ENCODE peak calls at places on chromosomes 16 and 17, in six cellular contexts. I is IMR-90, G is trophoblast cell, R is neuronal stem cell, M is H1, U is mesenchymal stem cell. L is an unnamed sample.
A peak's percentile ranks its signal among the peaks of the same experiment; 100 is the strongest.

GRCh38 chr17:76474238-76474637 is 6.8 kb downstream of the AANAT start:
- DNase-seq in I (no peak), G (no peak), R (no peak), M (no peak), U (no peak), L (no peak)

GRCh38 chr16:30996324-30996999 is 11.5 kb downstream of the HSD3B7 start:
- DNase-seq in I (no peak), G (no peak), R (no peak), M (no peak), U (peak; percentile 20), L (no peak)

GRCh38 chr17:10447035-10447931 is 22.1 kb downstream of the MYH4 start:
- DNase-seq in I (no peak), G (no peak), R (no peak), M (no peak), U (no peak), L (no peak)

GRCh38 chr16:85435298-85435697 is 177.8 kb upstream of the GSE1 start:
- DNase-seq in I (no peak), G (no peak), R (no peak), M (no peak), U (no peak), L (peak; percentile 54)

GRCh38 chr16:84358601-84359295 is 9.6 kb upstream of the ATP2C2 start:
- DNase-seq in I (no peak), G (no peak), R (no peak), M (no peak), U (no peak), L (no peak)

GRCh38 chr17:56779898-56780777 is 53.6 kb downstream of the C17orf67 start:
- DNase-seq in I (peak; percentile 66), G (peak; percentile 68), R (peak; percentile 70), M (peak; percentile 95), U (peak; percentile 71), L (peak; percentile 90)

GRCh38 chr16:88619859-88620655 is 18.3 kb upstream of the IL17C start:
- DNase-seq in I (peak; percentile 98), G (no peak), R (no peak), M (no peak), U (peak; percentile 97), L (no peak)

GRCh38 chr17:45296833-45297124 is 20.0 kb downstream of the MAP3K14 start:
- DNase-seq in I (no peak), G (no peak), R (no peak), M (no peak), U (no peak), L (no peak)

GRCh38 chr16:2846511-2847310 is 11.3 kb downstream of the PRSS22 start:
- DNase-seq in I (peak; percentile 88), G (peak; percentile 80), R (no peak), M (no peak), U (peak; percentile 82), L (no peak)

GRCh38 chr17:27456681-27457404 is 595 bp downstream of the KSR1 start:
- DNase-seq in I (no peak), G (no peak), R (no peak), M (no peak), U (no peak), L (no peak)

GRCh38 chr16:31476305-31477219 is 4.6 kb downstream of the TGFB1I1 start:
- DNase-seq in I (no peak), G (peak; percentile 44), R (no peak), M (peak; percentile 86), U (peak; percentile 23), L (peak; percentile 87)

GRCh38 chr17:44086364-44087311 is 16.1 kb downstream of the G6PC3 start:
- DNase-seq in I (peak; percentile 98), G (peak; percentile 61), R (peak; percentile 56), M (no peak), U (peak; percentile 98), L (peak; percentile 89)

GRCh38 chr17:75249564-75249963 is 11.8 kb downstream of the GGA3 start:
- DNase-seq in I (no peak), G (no peak), R (no peak), M (no peak), U (no peak), L (no peak)

GRCh38 chr16:78524066-78524595 is 424.7 kb downstream of the WWOX start:
- DNase-seq in I (no peak), G (no peak), R (no peak), M (no peak), U (peak; percentile 56), L (no peak)

GRCh38 chr17:77189148-77189547 is 48.4 kb downstream of the SEC14L1 start:
- DNase-seq in I (no peak), G (no peak), R (no peak), M (no peak), U (no peak), L (no peak)

GRCh38 chr17:80675451-80676095 is 130.9 kb downstream of the RPTOR start:
- DNase-seq in I (no peak), G (no peak), R (no peak), M (no peak), U (peak; percentile 39), L (peak; percentile 28)
- H3K18ac ChIP-seq in I (no peak overlapping the region), G (no peak overlapping the region), R (peak overlapping the region; percentile 77), M (no peak overlapping the region), U (no peak overlapping the region), L (no peak overlapping the region)

DNA sequence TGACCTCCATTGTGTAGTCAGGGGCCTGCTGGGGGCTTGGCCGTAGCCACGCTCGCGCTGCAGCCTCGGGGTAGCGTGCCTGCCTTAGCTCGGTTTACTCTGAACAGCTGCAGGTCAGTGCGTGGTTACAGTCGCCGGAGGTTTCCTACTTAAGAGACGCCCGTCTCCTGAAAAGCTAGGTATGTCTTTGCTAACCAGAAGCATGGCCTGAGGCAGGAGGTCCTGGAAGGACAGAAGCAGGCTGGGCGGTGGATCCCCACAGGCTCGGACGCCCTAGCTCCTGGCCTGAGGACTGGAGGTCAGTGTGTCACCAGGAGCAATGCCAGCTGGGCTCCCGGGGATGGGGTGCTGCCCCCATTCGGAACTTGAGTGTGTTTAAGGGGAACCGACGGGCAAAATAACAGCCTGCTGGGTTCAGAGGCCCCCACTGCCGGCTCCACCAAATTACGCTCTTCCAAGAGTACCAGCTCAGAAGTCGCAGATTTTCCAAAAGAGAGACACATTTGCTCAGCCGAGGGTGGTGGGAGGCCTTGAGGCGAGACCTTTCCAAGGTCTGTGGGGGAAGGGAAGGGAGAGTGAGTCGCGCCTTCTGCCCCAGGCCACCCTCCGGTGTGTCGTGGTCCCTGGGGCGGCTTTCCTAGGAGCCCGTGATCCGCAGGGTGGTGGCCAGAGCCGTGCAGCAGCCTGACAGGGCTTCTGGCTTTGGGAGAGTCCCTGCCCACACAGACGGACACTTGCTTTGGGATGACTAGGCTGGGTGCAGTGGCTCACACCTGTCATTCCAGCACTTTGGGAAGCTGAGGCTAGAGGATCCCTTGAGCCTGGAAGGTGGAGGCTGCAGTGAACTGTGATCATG is 3.9 kb upstream of the GNG13 start:
- DNase-seq in I (no peak), G (peak; percentile 53), R (no peak), M (no peak), U (no peak), L (no peak)
- H3K14ac ChIP-seq in I (no peak overlapping the region), G (no peak overlapping the region), R (no peak overlapping the region), M (no peak overlapping the region), U (no peak overlapping the region), L (no peak overlapping the region)

DNA sequence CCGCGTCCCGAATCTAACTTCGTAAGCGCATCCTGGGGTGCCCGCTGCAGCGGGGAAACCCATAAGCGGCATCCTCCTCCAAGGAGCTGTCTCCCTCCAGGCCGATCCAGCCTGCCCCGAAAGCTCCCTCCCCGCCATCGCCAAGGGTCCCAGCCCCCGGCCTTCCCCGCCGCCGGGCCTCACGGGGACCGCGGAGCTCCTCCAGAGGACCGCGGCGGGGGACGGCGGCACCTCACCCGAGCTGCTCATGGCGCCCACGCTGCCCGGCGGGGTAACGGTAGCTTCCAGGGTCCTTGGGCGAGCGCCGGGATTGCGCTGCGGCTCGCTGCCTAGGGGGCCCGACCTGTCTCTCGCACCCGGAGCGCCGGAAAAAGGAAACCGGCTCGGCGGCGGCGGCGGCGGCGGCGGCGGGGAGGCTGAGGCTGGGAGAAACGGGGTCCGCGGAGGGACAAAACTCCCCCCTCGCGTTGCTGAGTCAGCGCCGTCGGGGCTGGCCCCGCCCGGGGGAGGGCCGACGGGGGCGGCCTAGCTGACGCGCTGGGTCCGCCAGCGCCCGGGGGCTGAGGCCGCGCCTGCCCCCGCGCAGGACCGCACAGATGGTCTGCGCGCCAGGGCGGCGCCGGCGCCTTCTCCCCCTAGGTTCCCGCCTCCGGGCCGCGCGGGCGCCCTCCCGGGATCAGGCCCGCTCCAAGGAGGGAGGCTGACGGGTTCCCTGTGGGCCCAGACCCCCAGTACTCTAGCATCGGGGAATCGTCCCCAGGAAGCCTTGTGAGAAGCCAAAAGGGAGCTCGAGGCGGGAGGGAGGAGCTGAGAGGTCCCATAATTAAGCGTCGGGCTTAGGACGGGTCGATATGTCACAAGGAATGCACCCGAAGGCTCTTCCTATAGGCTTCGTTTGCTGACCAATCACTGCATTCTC is at the start of gene BLMH:
- DNase-seq in I (peak; percentile 77), G (peak; percentile 64), R (peak; percentile 73), M (peak; percentile 82), U (peak; percentile 82), L (peak; percentile 85)
- H4K8ac ChIP-seq in I (peak within 1 kb of the TSS; percentile 98), G (peak within 1 kb of the TSS; percentile 97), R (no peak within 1 kb of the TSS), M (peak within 1 kb of the TSS; percentile 87), U (peak within 1 kb of the TSS; percentile 96), L (no peak within 1 kb of the TSS)

GRCh38 chr17:37746617-37747016 is 1.8 kb upstream of the HNF1B start:
- DNase-seq in I (no peak), G (no peak), R (no peak), M (no peak), U (no peak), L (no peak)

GRCh38 chr17:37745801-37746426 is 1.1 kb upstream of the HNF1B start:
- DNase-seq in I (no peak), G (no peak), R (no peak), M (no peak), U (no peak), L (no peak)

GRCh38 chr17:37743875-37744632 is 805 bp downstream of the HNF1B start:
- DNase-seq in I (no peak), G (no peak), R (peak; percentile 43), M (peak; percentile 66), U (peak; percentile 23), L (peak; percentile 75)

GRCh38 chr17:37744633-37744927 is 279 bp downstream of the HNF1B start:
- DNase-seq in I (no peak), G (no peak), R (no peak), M (no peak), U (no peak), L (no peak)

DNA sequence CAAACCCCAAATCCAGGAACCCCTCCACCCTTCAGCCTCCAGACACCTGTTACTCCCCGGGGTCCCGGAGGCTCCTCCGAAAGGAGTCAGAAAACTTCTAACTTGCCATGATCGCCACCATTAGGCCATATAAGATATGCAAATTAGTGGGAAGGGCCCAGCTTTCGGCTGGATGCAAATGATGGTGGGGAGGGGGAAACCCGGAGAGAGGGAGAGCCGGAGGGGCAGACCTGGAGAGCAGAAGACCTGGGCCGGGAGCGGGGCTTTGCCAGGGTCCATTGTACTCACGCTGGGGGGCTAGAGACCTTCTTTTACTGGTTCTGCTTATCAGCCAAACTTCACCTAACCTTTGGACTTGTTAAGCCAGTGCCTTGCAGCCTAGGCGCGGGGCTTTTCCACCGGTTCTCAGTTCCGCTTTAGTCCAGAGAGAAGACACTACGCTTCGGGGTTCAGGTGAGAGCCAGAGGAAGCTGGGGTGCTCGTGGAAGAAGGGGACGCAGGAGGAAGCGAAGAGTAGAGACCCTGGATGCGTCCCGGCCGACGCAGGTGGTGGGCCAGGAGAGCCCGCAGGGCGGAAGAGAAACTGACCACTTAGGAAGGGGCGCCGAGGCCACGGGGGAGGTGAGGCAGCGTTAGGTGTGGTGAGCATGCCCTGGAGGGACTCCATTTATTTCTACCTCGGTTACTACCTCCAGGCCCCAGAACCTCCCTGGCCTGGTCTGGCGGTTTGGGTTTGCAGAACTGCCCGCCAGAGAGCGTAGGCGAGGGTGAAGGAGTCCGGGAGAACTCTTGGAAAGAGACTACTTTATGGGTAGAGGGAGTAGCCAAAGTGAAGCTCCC is at the start of gene HNF1B:
- DNase-seq in I (no peak), G (no peak), R (no peak), M (peak; percentile 65), U (no peak), L (peak; percentile 83)
- H3K18ac ChIP-seq in I (no peak within 1 kb of the TSS), G (no peak within 1 kb of the TSS), R (peak within 1 kb of the TSS; percentile 20), M (no peak within 1 kb of the TSS), U (no peak within 1 kb of the TSS), L (no peak within 1 kb of the TSS)